ENCODE peak calls at places on chromosomes 13 and 19, in seven cellular contexts. One of them, this sample, is unnamed.

GRCh38 chr19:30717381-30717780 is 345.2 kb downstream of the ZNF536 start:
- DNase-seq in left ventricle myocardium inferior: no peak
- DNase-seq in astrocyte of the spinal cord: no peak
- DNase-seq in retinal pigment epithelial cell: no peak
- DNase-seq in choroid plexus epithelial cell: no peak
- DNase-seq in brain microvascular endothelial cell: no peak
- DNase-seq in tibial nerve: no peak
- DNase-seq in this sample: no peak

GRCh38 chr13:52405369-52405766 is 604 bp downstream of the THSD1 start:
- DNase-seq in left ventricle myocardium inferior: no peak
- DNase-seq in choroid plexus epithelial cell: no peak
- DNase-seq in retinal pigment epithelial cell: no peak
- DNase-seq in tibial nerve: no peak
- DNase-seq in astrocyte of the spinal cord: no peak
- DNase-seq in brain microvascular endothelial cell: no peak
- DNase-seq in this sample: no peak

GRCh38 chr13:31426395-31426794 is 226.6 kb downstream of the B3GLCT start:
- DNase-seq in choroid plexus epithelial cell: no peak
- DNase-seq in retinal pigment epithelial cell: no peak
- DNase-seq in tibial nerve: no peak
- DNase-seq in left ventricle myocardium inferior: no peak
- DNase-seq in brain microvascular endothelial cell: no peak
- DNase-seq in astrocyte of the spinal cord: no peak
- DNase-seq in this sample: no peak

GRCh38 chr13:23789576-23790346 is 99.4 kb downstream of the MIPEP start:
- DNase-seq in tibial nerve: peak; percentile 32
- DNase-seq in retinal pigment epithelial cell: peak; percentile 60
- DNase-seq in astrocyte of the spinal cord: no peak
- DNase-seq in brain microvascular endothelial cell: no peak
- DNase-seq in choroid plexus epithelial cell: peak; percentile 42
- DNase-seq in left ventricle myocardium inferior: no peak
- DNase-seq in this sample: no peak

GRCh38 chr19:29724102-29724641 is 9.1 kb upstream of the C19orf12 start:
- DNase-seq in choroid plexus epithelial cell: peak; percentile 31
- DNase-seq in brain microvascular endothelial cell: no peak
- DNase-seq in left ventricle myocardium inferior: no peak
- DNase-seq in tibial nerve: no peak
- DNase-seq in astrocyte of the spinal cord: peak; percentile 3
- DNase-seq in retinal pigment epithelial cell: no peak
- DNase-seq in this sample: no peak

GRCh38 chr19:34964598-34964997 is 569 bp upstream of the ZNF792 start:
- DNase-seq in left ventricle myocardium inferior: no peak
- DNase-seq in tibial nerve: no peak
- DNase-seq in brain microvascular endothelial cell: no peak
- DNase-seq in astrocyte of the spinal cord: no peak
- DNase-seq in choroid plexus epithelial cell: no peak
- DNase-seq in retinal pigment epithelial cell: no peak
- DNase-seq in this sample: no peak

GRCh38 chr19:16027528-16027927 is 48.8 kb upstream of the TPM4 start:
- DNase-seq in astrocyte of the spinal cord: no peak
- DNase-seq in choroid plexus epithelial cell: no peak
- DNase-seq in brain microvascular endothelial cell: no peak
- DNase-seq in tibial nerve: no peak
- DNase-seq in retinal pigment epithelial cell: no peak
- DNase-seq in left ventricle myocardium inferior: no peak
- DNase-seq in this sample: no peak

GRCh38 chr13:50389726-50390125 is 374.5 kb downstream of the KCNRG start:
- DNase-seq in tibial nerve: no peak
- DNase-seq in retinal pigment epithelial cell: no peak
- DNase-seq in brain microvascular endothelial cell: no peak
- DNase-seq in astrocyte of the spinal cord: no peak
- DNase-seq in choroid plexus epithelial cell: no peak
- DNase-seq in left ventricle myocardium inferior: no peak
- DNase-seq in this sample: no peak

GRCh38 chr13:114027826-114028225 is 54.0 kb upstream of the C13orf46 start:
- DNase-seq in tibial nerve: no peak
- DNase-seq in astrocyte of the spinal cord: no peak
- DNase-seq in retinal pigment epithelial cell: no peak
- DNase-seq in brain microvascular endothelial cell: no peak
- DNase-seq in left ventricle myocardium inferior: no peak
- DNase-seq in choroid plexus epithelial cell: no peak
- DNase-seq in this sample: no peak

GRCh38 chr13:43983373-43983772 is 103.7 kb downstream of the LACC1 start:
- DNase-seq in tibial nerve: no peak
- DNase-seq in choroid plexus epithelial cell: no peak
- DNase-seq in brain microvascular endothelial cell: no peak
- DNase-seq in retinal pigment epithelial cell: no peak
- DNase-seq in left ventricle myocardium inferior: no peak
- DNase-seq in astrocyte of the spinal cord: no peak
- DNase-seq in this sample: no peak

GRCh38 chr19:30381366-30381765 is 9.2 kb downstream of the ZNF536 start:
- DNase-seq in retinal pigment epithelial cell: no peak
- DNase-seq in astrocyte of the spinal cord: no peak
- DNase-seq in brain microvascular endothelial cell: no peak
- DNase-seq in left ventricle myocardium inferior: no peak
- DNase-seq in tibial nerve: no peak
- DNase-seq in choroid plexus epithelial cell: no peak
- DNase-seq in this sample: no peak

GRCh38 chr19:2557093-2557440 is 81.1 kb downstream of the GADD45B start:
- DNase-seq in brain microvascular endothelial cell: no peak
- DNase-seq in retinal pigment epithelial cell: no peak
- DNase-seq in choroid plexus epithelial cell: no peak
- DNase-seq in left ventricle myocardium inferior: peak; percentile 9
- DNase-seq in tibial nerve: no peak
- DNase-seq in astrocyte of the spinal cord: no peak
- DNase-seq in this sample: no peak

GRCh38 chr13:45728759-45729158 is 26.6 kb downstream of the CBY2 start:
- DNase-seq in brain microvascular endothelial cell: no peak
- DNase-seq in astrocyte of the spinal cord: no peak
- DNase-seq in choroid plexus epithelial cell: no peak
- DNase-seq in left ventricle myocardium inferior: no peak
- DNase-seq in tibial nerve: no peak
- DNase-seq in retinal pigment epithelial cell: no peak
- DNase-seq in this sample: no peak

GRCh38 chr19:45590300-45591003 is 5.8 kb upstream of the OPA3 start:
- DNase-seq in retinal pigment epithelial cell: no peak
- DNase-seq in brain microvascular endothelial cell: no peak
- DNase-seq in choroid plexus epithelial cell: no peak
- DNase-seq in tibial nerve: no peak
- DNase-seq in left ventricle myocardium inferior: no peak
- DNase-seq in astrocyte of the spinal cord: no peak
- DNase-seq in this sample: no peak

GRCh38 chr19:10780368-10780767 is 55.6 kb downstream of the TMED1 start:
- DNase-seq in tibial nerve: peak; percentile 64
- DNase-seq in left ventricle myocardium inferior: no peak
- DNase-seq in brain microvascular endothelial cell: peak; percentile 90
- DNase-seq in retinal pigment epithelial cell: no peak
- DNase-seq in astrocyte of the spinal cord: peak; percentile 69
- DNase-seq in choroid plexus epithelial cell: peak; percentile 90
- DNase-seq in this sample: no peak

GRCh38 chr13:100130092-100130491 is 41.2 kb downstream of the PCCA start:
- DNase-seq in astrocyte of the spinal cord: peak; percentile 17
- DNase-seq in retinal pigment epithelial cell: no peak
- DNase-seq in choroid plexus epithelial cell: no peak
- DNase-seq in left ventricle myocardium inferior: no peak
- DNase-seq in brain microvascular endothelial cell: no peak
- DNase-seq in tibial nerve: no peak
- DNase-seq in this sample: no peak

GRCh38 chr13:33017410-33017929 is 1.2 kb downstream of the KL start:
- DNase-seq in retinal pigment epithelial cell: peak; percentile 89
- DNase-seq in tibial nerve: peak; percentile 69
- DNase-seq in left ventricle myocardium inferior: peak; percentile 48
- DNase-seq in astrocyte of the spinal cord: peak; percentile 30
- DNase-seq in brain microvascular endothelial cell: no peak
- DNase-seq in choroid plexus epithelial cell: peak; percentile 81
- DNase-seq in this sample: no peak

GRCh38 chr13:75258159-75258782 is 223.7 kb downstream of the TBC1D4 start:
- DNase-seq in left ventricle myocardium inferior: no peak
- DNase-seq in brain microvascular endothelial cell: no peak
- DNase-seq in choroid plexus epithelial cell: peak; percentile 81
- DNase-seq in astrocyte of the spinal cord: peak; percentile 69
- DNase-seq in retinal pigment epithelial cell: no peak
- DNase-seq in tibial nerve: no peak
- DNase-seq in this sample: no peak

GRCh38 chr19:18894254-18895037 is 1.5 kb downstream of the CERS1 start:
- DNase-seq in astrocyte of the spinal cord: peak; percentile 32
- DNase-seq in left ventricle myocardium inferior: no peak
- DNase-seq in brain microvascular endothelial cell: no peak
- DNase-seq in choroid plexus epithelial cell: peak; percentile 43
- DNase-seq in tibial nerve: no peak
- DNase-seq in retinal pigment epithelial cell: peak; percentile 36
- DNase-seq in this sample: no peak

GRCh38 chr19:15300533-15301194 is 31.7 kb downstream of the BRD4 start:
- DNase-seq in astrocyte of the spinal cord: peak; percentile 80
- DNase-seq in brain microvascular endothelial cell: peak; percentile 65
- DNase-seq in retinal pigment epithelial cell: no peak
- DNase-seq in choroid plexus epithelial cell: peak; percentile 91
- DNase-seq in tibial nerve: no peak
- DNase-seq in left ventricle myocardium inferior: no peak
- DNase-seq in this sample: no peak

GRCh38 chr19:46607441-46607841 is 6.3 kb downstream of the CALM3 start:
- DNase-seq in brain microvascular endothelial cell: no peak
- DNase-seq in retinal pigment epithelial cell: no peak
- DNase-seq in choroid plexus epithelial cell: no peak
- DNase-seq in tibial nerve: no peak
- DNase-seq in astrocyte of the spinal cord: no peak
- DNase-seq in left ventricle myocardium inferior: no peak
- DNase-seq in this sample: no peak

GRCh38 chr13:42354246-42355117 is 82.5 kb downstream of the AKAP11 start:
- DNase-seq in astrocyte of the spinal cord: peak; percentile 97
- DNase-seq in choroid plexus epithelial cell: peak; percentile 98
- DNase-seq in left ventricle myocardium inferior: no peak
- DNase-seq in brain microvascular endothelial cell: peak; percentile 79
- DNase-seq in tibial nerve: no peak
- DNase-seq in retinal pigment epithelial cell: peak; percentile 3
- DNase-seq in this sample: no peak

GRCh38 chr19:3590991-3591659 is 5.8 kb downstream of the GIPC3 start:
- DNase-seq in left ventricle myocardium inferior: no peak
- DNase-seq in retinal pigment epithelial cell: no peak
- DNase-seq in astrocyte of the spinal cord: no peak
- DNase-seq in choroid plexus epithelial cell: no peak
- DNase-seq in brain microvascular endothelial cell: no peak
- DNase-seq in tibial nerve: no peak
- DNase-seq in this sample: no peak

GRCh38 chr19:47228937-47229673 is 1.9 kb downstream of the BBC3 start:
- DNase-seq in brain microvascular endothelial cell: peak; percentile 36
- DNase-seq in left ventricle myocardium inferior: no peak
- DNase-seq in retinal pigment epithelial cell: no peak
- DNase-seq in tibial nerve: peak; percentile 34
- DNase-seq in choroid plexus epithelial cell: peak; percentile 58
- DNase-seq in astrocyte of the spinal cord: peak; percentile 36
- DNase-seq in this sample: no peak

GRCh38 chr19:5892772-5893275 is 10.8 kb downstream of the NDUFA11 start:
- DNase-seq in brain microvascular endothelial cell: no peak
- DNase-seq in choroid plexus epithelial cell: no peak
- DNase-seq in tibial nerve: no peak
- DNase-seq in retinal pigment epithelial cell: no peak
- DNase-seq in astrocyte of the spinal cord: no peak
- DNase-seq in left ventricle myocardium inferior: no peak
- DNase-seq in this sample: no peak
- TF ChIP-seq CTCF in brain microvascular endothelial cell: no peak
- TF ChIP-seq CTCF in choroid plexus epithelial cell: no peak
- TF ChIP-seq CTCF in tibial nerve: peak; percentile 4
- TF ChIP-seq CTCF in retinal pigment epithelial cell: no peak
- TF ChIP-seq CTCF in astrocyte of the spinal cord: no peak
- TF ChIP-seq CTCF in left ventricle myocardium inferior: no peak
- TF ChIP-seq CTCF in this sample: no peak

GRCh38 chr19:4976412-4977298 is 7.7 kb downstream of the KDM4B start:
- DNase-seq in astrocyte of the spinal cord: peak; percentile 86
- DNase-seq in tibial nerve: peak; percentile 85
- DNase-seq in choroid plexus epithelial cell: peak; percentile 98
- DNase-seq in retinal pigment epithelial cell: no peak
- DNase-seq in brain microvascular endothelial cell: no peak
- DNase-seq in left ventricle myocardium inferior: peak; percentile 72
- DNase-seq in this sample: no peak
- TF ChIP-seq CTCF in astrocyte of the spinal cord: peak; percentile 59
- TF ChIP-seq CTCF in tibial nerve: peak; percentile 47
- TF ChIP-seq CTCF in choroid plexus epithelial cell: peak; percentile 76
- TF ChIP-seq CTCF in retinal pigment epithelial cell: peak; percentile 40
- TF ChIP-seq CTCF in brain microvascular endothelial cell: peak; percentile 62
- TF ChIP-seq CTCF in left ventricle myocardium inferior: no peak
- TF ChIP-seq CTCF in this sample: no peak

DNA sequence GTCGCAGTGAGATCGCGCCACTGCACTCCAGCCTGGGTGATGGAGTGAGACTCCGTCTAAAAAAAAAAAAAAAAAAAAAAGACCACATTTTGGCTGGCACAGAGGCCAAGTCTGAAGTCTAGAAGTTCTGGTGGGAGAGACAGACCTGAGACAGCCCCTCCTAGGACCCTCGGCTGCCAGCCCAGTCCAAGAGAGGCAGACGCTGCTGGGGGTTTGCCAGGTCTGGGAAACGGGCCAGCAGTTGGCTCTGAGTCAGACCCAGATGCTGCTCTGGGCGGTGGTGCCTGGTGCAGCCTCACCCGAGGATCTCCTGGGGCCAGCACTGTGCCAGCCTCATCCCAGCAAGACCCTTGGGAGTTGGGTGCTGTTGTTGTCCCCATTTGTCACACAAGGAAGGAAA is 5.8 kb downstream of the FCHO1 start:
- DNase-seq in brain microvascular endothelial cell: peak; percentile 56
- DNase-seq in retinal pigment epithelial cell: peak; percentile 72
- DNase-seq in astrocyte of the spinal cord: peak; percentile 42
- DNase-seq in tibial nerve: no peak
- DNase-seq in choroid plexus epithelial cell: peak; percentile 76
- DNase-seq in left ventricle myocardium inferior: peak; percentile 71
- DNase-seq in this sample: no peak
- TF ChIP-seq CTCF in brain microvascular endothelial cell: no peak
- TF ChIP-seq CTCF in retinal pigment epithelial cell: no peak
- TF ChIP-seq CTCF in astrocyte of the spinal cord: no peak
- TF ChIP-seq CTCF in tibial nerve: no peak
- TF ChIP-seq CTCF in choroid plexus epithelial cell: no peak
- TF ChIP-seq CTCF in left ventricle myocardium inferior: no peak
- TF ChIP-seq CTCF in this sample: no peak

DNA sequence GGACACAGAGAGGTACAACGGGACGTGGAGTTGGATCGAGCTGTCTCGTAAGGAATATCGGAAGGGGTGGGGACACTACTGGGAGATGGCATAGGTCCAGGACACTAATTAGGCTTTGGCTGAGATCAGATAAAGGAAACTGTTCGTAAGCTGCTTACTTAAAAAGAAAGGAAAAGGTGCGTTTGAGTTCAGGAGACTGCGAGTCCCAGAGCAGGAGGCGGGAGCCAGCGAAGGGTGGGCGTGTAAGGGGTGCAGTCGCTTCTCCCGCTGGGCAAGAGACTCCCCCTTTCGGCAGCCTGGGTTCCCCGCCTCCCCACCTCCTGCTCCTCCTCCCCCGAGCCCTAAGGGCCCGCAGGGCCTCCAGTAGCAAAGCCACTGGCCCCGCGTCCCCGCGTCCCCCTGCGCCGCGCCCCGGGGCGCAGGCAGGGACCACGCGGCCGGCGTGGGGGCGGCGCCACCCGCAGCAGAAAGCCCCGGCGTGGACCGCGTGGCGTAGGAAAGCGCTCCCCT is 571 bp downstream of the ABCC4 start:
- DNase-seq in brain microvascular endothelial cell: peak; percentile 20
- DNase-seq in tibial nerve: peak; percentile 6
- DNase-seq in astrocyte of the spinal cord: peak; percentile 56
- DNase-seq in left ventricle myocardium inferior: peak; percentile 64
- DNase-seq in choroid plexus epithelial cell: peak; percentile 35
- DNase-seq in retinal pigment epithelial cell: no peak
- DNase-seq in this sample: peak; percentile 11
- TF ChIP-seq CTCF in brain microvascular endothelial cell: no peak
- TF ChIP-seq CTCF in tibial nerve: no peak
- TF ChIP-seq CTCF in astrocyte of the spinal cord: peak; percentile 31
- TF ChIP-seq CTCF in left ventricle myocardium inferior: no peak
- TF ChIP-seq CTCF in choroid plexus epithelial cell: peak; percentile 27
- TF ChIP-seq CTCF in retinal pigment epithelial cell: peak; percentile 35
- TF ChIP-seq CTCF in this sample: peak; percentile 19

GRCh38 chr19:38502410-38503143 is 69.1 kb downstream of the RYR1 start:
- DNase-seq in retinal pigment epithelial cell: no peak
- DNase-seq in brain microvascular endothelial cell: no peak
- DNase-seq in choroid plexus epithelial cell: no peak
- DNase-seq in astrocyte of the spinal cord: no peak
- DNase-seq in left ventricle myocardium inferior: no peak
- DNase-seq in tibial nerve: no peak
- DNase-seq in this sample: no peak
- TF ChIP-seq CTCF in retinal pigment epithelial cell: no peak
- TF ChIP-seq CTCF in brain microvascular endothelial cell: no peak
- TF ChIP-seq CTCF in choroid plexus epithelial cell: no peak
- TF ChIP-seq CTCF in astrocyte of the spinal cord: no peak
- TF ChIP-seq CTCF in left ventricle myocardium inferior: no peak
- TF ChIP-seq CTCF in tibial nerve: no peak
- TF ChIP-seq CTCF in this sample: no peak

This sample was measured in progenitor cell of endocrine pancreas.